ENCODE peak calls at places on chromosome 16, in nine cellular contexts. U, H, T, W, V, K, M, J and S are unnamed samples.
A peak's percentile ranks its signal among the peaks of the same experiment; 100 is the strongest.

GRCh38 chr16:47568355-47568754 is 107.2 kb downstream of the PHKB start:
- DNase-seq in M (no peak), U (no peak), J (no peak), T (no peak), V (no peak), H (no peak), W (no peak), K (no peak), S (peak; percentile 66)

GRCh38 chr16:85648070-85648714 is 35.1 kb downstream of the GSE1 start:
- DNase-seq in U (no peak), T (no peak), W (no peak), J (no peak), V (no peak), K (no peak), H (no peak), M (no peak), S (no peak)

GRCh38 chr16:48895142-48895541 is 285.2 kb upstream of the N4BP1 start:
- DNase-seq in V (no peak), M (no peak), K (no peak), J (no peak), H (no peak), T (no peak), W (no peak), U (no peak), S (no peak)

GRCh38 chr16:88662222-88662842 is 559 bp downstream of the MVD start:
- DNase-seq in W (no peak), U (peak; percentile 40), T (peak; percentile 44), H (no peak), M (no peak), V (no peak), K (no peak), J (no peak), S (peak; percentile 27)

GRCh38 chr16:29290631-29291247 is 115.8 kb downstream of the NPIPB11 start:
- DNase-seq in T (peak; percentile 97), K (peak; percentile 87), H (peak; percentile 55), J (peak; percentile 98), M (peak; percentile 97), W (peak; percentile 96), U (peak; percentile 98), V (peak; percentile 78), S (peak; percentile 29)

GRCh38 chr16:67641779-67642708 is 2.9 kb upstream of the CARMIL2 start:
- DNase-seq in U (peak; percentile 85), T (peak; percentile 29), M (no peak), J (peak; percentile 89), W (peak; percentile 26), V (no peak), H (no peak), K (no peak), S (no peak)

GRCh38 chr16:78098544-78099371 is 696 bp upstream of the WWOX start:
- DNase-seq in H (no peak), U (no peak), T (no peak), W (no peak), K (no peak), J (no peak), M (no peak), V (no peak), S (peak; percentile 1)

GRCh38 chr16:51084074-51084928 is 66.8 kb downstream of the SALL1 start:
- DNase-seq in H (no peak), J (no peak), V (no peak), W (no peak), K (no peak), T (no peak), M (no peak), U (no peak), S (no peak)

GRCh38 chr16:49472598-49472997 is 99.0 kb downstream of the C16orf78 start:
- DNase-seq in V (no peak), M (peak; percentile 27), U (peak; percentile 17), J (peak; percentile 40), K (no peak), H (no peak), W (no peak), T (no peak), S (no peak)

GRCh38 chr16:10122546-10122945 is 59.7 kb downstream of the GRIN2A start:
- DNase-seq in J (no peak), V (peak; percentile 14), K (no peak), U (no peak), T (peak; percentile 34), M (no peak), H (no peak), W (peak; percentile 42), S (no peak)

GRCh38 chr16:254461-254860 is 19.8 kb downstream of the FAM234A start:
- DNase-seq in T (no peak), K (no peak), V (no peak), J (no peak), W (no peak), M (no peak), U (no peak), H (no peak), S (no peak)

GRCh38 chr16:66569131-66569530 is 2.9 kb downstream of the CMTM1 start:
- DNase-seq in V (no peak), T (peak; percentile 82), W (peak; percentile 74), H (peak; percentile 33), U (no peak), K (no peak), M (no peak), J (no peak), S (no peak)

GRCh38 chr16:60655514-60656153 is 1380.6 kb downstream of the CDH8 start:
- DNase-seq in M (no peak), U (no peak), J (no peak), T (no peak), H (no peak), K (no peak), V (no peak), W (no peak), S (no peak)

GRCh38 chr16:78576941-78577340 is 477.5 kb downstream of the WWOX start:
- DNase-seq in T (no peak), M (no peak), K (no peak), V (no peak), W (peak; percentile 11), U (no peak), J (no peak), H (no peak), S (no peak)

GRCh38 chr16:49351119-49351518 is 22.5 kb upstream of the C16orf78 start:
- DNase-seq in K (no peak), M (no peak), V (no peak), T (no peak), J (no peak), U (no peak), W (no peak), H (no peak), S (no peak)

GRCh38 chr16:46899443-46900143 is 15.4 kb downstream of the GPT2 start:
- DNase-seq in V (no peak), K (no peak), J (no peak), U (no peak), M (no peak), H (no peak), W (peak; percentile 45), T (no peak), S (no peak)

DNA sequence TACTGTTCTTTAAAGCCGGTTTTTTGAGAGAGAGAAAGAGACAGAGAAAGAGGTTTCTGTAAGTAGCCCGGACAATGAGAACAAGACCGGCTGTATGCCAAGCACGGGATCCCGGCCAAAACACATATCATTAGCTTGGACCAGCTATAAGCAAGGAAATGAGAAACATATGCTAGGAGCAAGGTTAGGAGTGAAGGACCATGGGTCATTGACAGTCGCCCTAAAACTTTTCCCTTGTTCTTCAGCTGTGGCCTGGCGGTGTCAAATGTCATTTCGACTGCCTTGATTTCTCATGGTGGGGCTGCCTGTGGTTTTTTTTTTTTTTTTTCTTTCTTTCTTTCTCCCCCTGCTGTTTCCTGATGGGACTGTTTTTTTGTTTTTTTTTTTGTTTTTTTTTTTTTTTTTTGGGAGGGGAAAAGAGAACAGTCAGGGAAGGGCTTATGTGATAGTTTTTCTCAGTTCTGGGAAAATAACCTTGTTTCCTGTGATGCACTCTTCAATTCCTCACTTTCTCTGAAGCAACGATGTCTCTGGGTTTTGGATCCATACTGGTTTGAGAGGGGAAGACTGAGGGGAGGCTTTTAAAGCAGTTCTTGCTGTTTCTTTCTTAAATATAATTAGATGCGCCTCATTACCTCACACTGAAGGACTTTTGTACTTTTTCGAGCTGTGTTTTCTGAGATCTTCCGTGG is 124.8 kb upstream of the ZFHX3 start:
- DNase-seq in W (peak; percentile 99), H (peak; percentile 93), K (peak; percentile 67), T (peak; percentile 96), V (no peak), U (peak; percentile 83), M (peak; percentile 61), J (peak; percentile 89), S (no peak)
- H3K4me3 ChIP-seq in W (no peak overlapping the region), H (no peak overlapping the region), K (peak overlapping the region; percentile 1), T (peak overlapping the region; percentile 53), V (no peak overlapping the region), U (no peak overlapping the region), M (no peak overlapping the region), J (peak overlapping the region; percentile 17), S (no peak overlapping the region)

DNA sequence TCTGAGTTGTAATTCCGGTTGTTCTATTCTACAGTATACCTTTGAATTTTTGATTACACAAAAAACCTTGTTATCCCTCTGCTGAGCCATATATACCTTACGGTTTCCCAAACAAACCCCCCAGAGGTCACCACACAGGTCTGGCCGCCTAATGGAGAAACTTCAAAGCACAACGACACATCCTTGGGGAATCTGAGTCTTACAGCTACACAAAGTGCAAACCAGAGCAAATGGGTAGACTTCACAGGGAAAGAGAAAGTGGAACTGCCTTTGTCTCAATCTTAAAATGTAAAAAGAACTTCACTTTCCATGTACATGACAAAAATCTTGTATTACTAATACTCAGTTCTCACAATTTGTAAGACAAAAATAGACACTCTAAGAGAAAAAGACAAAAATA is 2.7 kb downstream of the FBXO31 start:
- DNase-seq in K (no peak), U (no peak), M (no peak), W (peak; percentile 53), V (no peak), J (peak; percentile 12), H (no peak), T (peak; percentile 51), S (no peak)
- H3K4me3 ChIP-seq in K (peak overlapping the region; percentile 76), U (no peak overlapping the region), M (peak overlapping the region; percentile 52), W (peak overlapping the region; percentile 72), V (no peak overlapping the region), J (peak overlapping the region; percentile 96), H (peak overlapping the region; percentile 25), T (peak overlapping the region; percentile 86), S (peak overlapping the region; percentile 73)

DNA sequence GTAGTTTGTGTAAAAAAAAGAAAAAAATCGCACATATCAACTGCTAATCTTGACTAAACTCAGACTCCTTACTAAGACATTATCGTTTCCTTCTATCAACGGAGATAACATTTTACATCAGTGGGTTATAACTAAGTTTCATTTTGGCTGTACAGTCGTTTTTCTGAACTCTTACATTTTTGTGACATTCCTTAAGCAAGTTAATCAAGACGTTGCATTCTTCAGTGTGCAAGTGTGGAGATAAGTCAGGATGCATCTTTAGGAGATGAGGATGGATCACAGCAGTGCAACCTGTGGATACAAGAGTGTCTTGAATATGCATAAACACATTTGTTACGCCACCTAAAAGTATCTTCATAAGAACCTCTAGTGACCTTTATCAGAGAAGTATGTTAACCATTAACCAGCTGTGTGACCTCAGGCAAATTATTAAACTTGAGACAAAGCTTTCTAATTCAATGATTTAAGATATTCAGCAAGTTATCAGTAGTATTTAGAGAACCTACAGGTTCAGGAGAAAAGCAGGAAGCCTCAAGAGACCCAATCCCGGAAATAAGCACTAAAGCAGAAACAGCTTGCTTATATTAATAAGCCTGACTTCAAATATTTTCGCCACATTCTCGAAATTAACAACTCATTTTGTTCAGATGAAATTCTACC is 9.4 kb downstream of the CMC2 start:
- DNase-seq in W (peak; percentile 11), K (no peak), T (no peak), V (no peak), J (no peak), M (no peak), H (no peak), U (no peak), S (peak; percentile 67)
- H3K4me3 ChIP-seq in W (no peak overlapping the region), K (no peak overlapping the region), T (peak overlapping the region; percentile 52), V (no peak overlapping the region), J (peak overlapping the region; percentile 20), M (peak overlapping the region; percentile 3), H (no peak overlapping the region), U (no peak overlapping the region), S (peak overlapping the region; percentile 99)

GRCh38 chr16:31271621-31272190 is 11.9 kb downstream of the ITGAM start:
- DNase-seq in J (no peak), M (no peak), T (no peak), H (no peak), U (no peak), W (no peak), K (no peak), V (no peak), S (no peak)
- H3K4me3 ChIP-seq in J (no peak overlapping the region), M (no peak overlapping the region), T (no peak overlapping the region), H (no peak overlapping the region), U (no peak overlapping the region), W (no peak overlapping the region), K (no peak overlapping the region), V (no peak overlapping the region), S (no peak overlapping the region)